ENCODE peak calls at places on chromosomes 7 and 10, in six cellular contexts. C is heart left ventricle, Z is adrenal gland, K is IMR-90, X is gastrocnemius medialis, I is stomach. L is an unnamed sample. For H3K27me3, the result is how much of the 10 kb centered on the place peaks cover.

GRCh38 chr10:96720422-96721206 is at the start of gene PIK3AP1:
- DNase-seq in C (peak), Z (no peak), K (no peak), X (peak), I (peak), L (no peak)

GRCh38 chr10:125605167-125605566 is 77.8 kb downstream of the TEX36 start:
- DNase-seq in C (no peak), Z (no peak), K (peak), X (no peak), I (no peak), L (no peak)

GRCh38 chr7:44379366-44380178 is 54.2 kb upstream of the CAMK2B start:
- DNase-seq in C (peak), Z (no peak), K (peak), X (no peak), I (no peak), L (no peak)

GRCh38 chr10:69389827-69390490 is 26.8 kb downstream of the TACR2 start:
- DNase-seq in C (no peak), Z (no peak), K (peak), X (no peak), I (peak), L (no peak)

GRCh38 chr7:135441791-135442190 is 68.1 kb downstream of the CNOT4 start:
- DNase-seq in C (no peak), Z (no peak), K (peak), X (no peak), I (no peak), L (no peak)

GRCh38 chr7:155734445-155734809 is 77.8 kb downstream of the SHH start:
- DNase-seq in C (no peak), Z (no peak), K (no peak), X (no peak), I (no peak), L (no peak)

GRCh38 chr7:25731035-25731880 is 420.7 kb upstream of the NFE2L3 start:
- DNase-seq in C (no peak), Z (no peak), K (no peak), X (no peak), I (no peak), L (no peak)

GRCh38 chr7:10973942-10974716 is 457 bp downstream of the PHF14 start:
- DNase-seq in C (no peak), Z (peak), K (peak), X (peak), I (peak), L (no peak)

GRCh38 chr7:117816727-117817126 is 56.5 kb downstream of the CTTNBP2 start:
- DNase-seq in C (no peak), Z (no peak), K (peak), X (no peak), I (no peak), L (no peak)

GRCh38 chr10:33215154-33215553 is 119.3 kb downstream of the NRP1 start:
- DNase-seq in C (no peak), Z (no peak), K (peak), X (no peak), I (no peak), L (no peak)

GRCh38 chr7:36091571-36092176 is 61.4 kb upstream of the EEPD1 start:
- DNase-seq in C (no peak), Z (no peak), K (no peak), X (peak), I (no peak), L (no peak)

GRCh38 chr7:84372712-84373111 is 178.1 kb upstream of the SEMA3A start:
- DNase-seq in C (no peak), Z (no peak), K (peak), X (no peak), I (no peak), L (no peak)

GRCh38 chr7:77386165-77386824 is 29.9 kb downstream of the GSAP start:
- DNase-seq in C (no peak), Z (no peak), K (no peak), X (no peak), I (no peak), L (no peak)

GRCh38 chr7:85079434-85079833 is 107.4 kb downstream of the SEMA3D start:
- DNase-seq in C (no peak), Z (no peak), K (no peak), X (no peak), I (no peak), L (no peak)

GRCh38 chr10:282294-283139 is 147.3 kb downstream of the ZMYND11 start:
- DNase-seq in C (no peak), Z (no peak), K (peak), X (no peak), I (no peak), L (no peak)

GRCh38 chr7:12770227-12770975 is 83.0 kb downstream of the ARL4A start:
- DNase-seq in C (peak), Z (peak), K (no peak), X (no peak), I (peak), L (peak)

GRCh38 chr10:2230478-2230877 is 493.2 kb upstream of the ADARB2 start:
- DNase-seq in C (no peak), Z (no peak), K (no peak), X (no peak), I (no peak), L (no peak)

GRCh38 chr7:116540743-116541142 is 15.9 kb downstream of the CAV1 start:
- DNase-seq in C (no peak), Z (no peak), K (peak), X (no peak), I (no peak), L (no peak)

GRCh38 chr7:106112118-106112971 is at the start of gene SYPL1:
- DNase-seq in C (peak), Z (peak), K (peak), X (peak), I (peak), L (peak)

GRCh38 chr7:21086688-21087087 is 300.0 kb upstream of the SP8 start:
- DNase-seq in C (no peak), Z (no peak), K (no peak), X (no peak), I (peak), L (no peak)

GRCh38 chr10:21071001-21071673 is 174.0 kb upstream of the NEBL start:
- DNase-seq in C (no peak), Z (no peak), K (no peak), X (no peak), I (no peak), L (no peak)

GRCh38 chr7:130135208-130136205 is 65.2 kb downstream of the KLHDC10 start:
- DNase-seq in C (no peak), Z (no peak), K (peak), X (no peak), I (no peak), L (no peak)

GRCh38 chr10:58829839-58830238 is 317.2 kb downstream of the BICC1 start:
- DNase-seq in C (no peak), Z (no peak), K (no peak), X (no peak), I (no peak), L (no peak)

GRCh38 chr7:23490357-23491131 is 20.3 kb upstream of the IGF2BP3 start:
- DNase-seq in C (peak), Z (peak), K (no peak), X (peak), I (no peak), L (no peak)
- H3K27ac ChIP-seq in C (peak), Z (peak), K (peak), X (peak), I (no peak), L (peak)

DNA sequence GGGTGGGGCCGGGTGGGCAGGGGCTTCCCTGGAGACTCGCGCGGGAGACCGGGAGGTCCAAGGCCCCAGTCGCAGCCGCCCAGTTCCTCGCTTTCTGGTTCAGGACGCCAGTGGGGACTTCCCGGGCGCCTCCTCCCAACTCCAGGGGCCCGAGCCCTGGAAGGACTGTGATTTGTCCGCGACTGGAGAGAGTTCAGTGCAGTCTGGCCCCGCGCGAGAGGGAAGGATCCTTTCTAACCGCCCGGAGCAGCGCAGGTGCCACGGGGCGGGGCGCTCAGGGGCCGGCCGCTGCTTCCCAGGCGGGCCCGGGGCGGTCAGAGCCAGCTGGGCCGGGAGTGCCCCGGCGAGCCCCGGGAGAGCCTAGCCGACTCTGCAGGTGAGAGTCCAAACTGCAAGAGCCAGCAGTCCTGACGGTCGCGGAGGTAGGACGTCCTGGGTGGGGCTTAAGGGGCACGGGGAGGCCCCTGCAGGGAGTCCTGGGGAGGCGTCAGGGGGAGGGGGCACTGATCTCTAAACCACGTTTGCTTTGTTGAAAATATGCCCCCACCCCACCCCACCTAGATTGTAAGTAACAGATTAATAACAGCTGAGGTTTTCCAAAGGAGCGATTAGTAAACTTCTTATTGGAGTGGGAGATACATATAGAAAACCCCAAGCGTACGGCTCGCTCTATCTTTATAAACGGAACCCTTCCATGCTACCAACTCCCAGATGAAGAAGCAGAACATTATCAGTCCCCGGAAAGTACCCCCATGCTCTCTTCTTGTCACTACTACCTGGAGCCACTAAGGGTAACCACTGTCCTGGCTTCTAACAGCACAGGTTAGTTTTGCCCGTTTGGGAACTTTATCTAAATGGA is 8.2 kb downstream of the NKX2-3 start:
- DNase-seq in C (no peak), Z (no peak), K (no peak), X (no peak), I (peak), L (no peak)
- H3K27me3 ChIP-seq in C (half or more), Z (half or more), K (half or more), X (half or more), I (under half), L (half or more)

DNA sequence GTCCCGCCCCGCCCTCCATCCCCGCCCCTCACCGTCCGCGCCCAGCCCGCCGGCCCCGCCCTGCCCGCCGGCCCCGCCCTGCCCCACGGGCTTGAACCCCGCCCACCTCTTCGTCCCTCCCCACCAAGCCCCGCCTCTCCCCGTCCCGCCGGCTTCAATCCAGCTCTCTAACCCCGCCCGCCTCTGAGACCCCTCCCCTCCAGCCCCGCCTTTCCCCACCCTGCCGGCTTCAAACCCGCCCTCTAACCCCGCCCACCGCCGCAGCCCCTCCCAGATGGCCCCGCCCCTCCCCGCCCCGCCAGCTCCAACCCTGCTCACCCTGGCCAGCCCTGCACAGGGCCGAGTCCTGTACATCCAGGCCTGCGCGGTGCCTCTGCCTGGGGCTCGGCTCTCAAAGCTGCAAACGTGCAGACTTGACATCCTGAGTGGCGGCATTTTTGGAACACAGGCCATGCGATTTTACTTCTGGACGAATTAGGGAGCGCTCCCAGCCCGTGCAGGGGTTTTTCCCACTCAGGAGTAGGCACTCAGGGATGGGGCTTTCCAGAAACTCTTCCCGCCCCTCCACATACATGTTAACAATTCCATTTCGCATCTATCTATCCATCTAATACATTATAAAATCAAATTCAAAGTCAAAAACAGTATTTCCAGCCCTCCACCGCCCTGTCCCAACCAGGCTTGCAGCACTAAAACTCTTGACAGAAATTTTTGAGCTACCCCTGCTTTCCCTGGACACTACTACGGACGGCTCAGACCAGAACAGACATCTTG is 475 bp upstream of the NMT2 start:
- DNase-seq in C (peak), Z (peak), K (peak), X (peak), I (peak), L (peak)
- TF ChIP-seq POLR2A in C (peak), Z (no peak), K (no peak), X (no peak), I (no peak), L (peak)

GRCh38 chr10:29557665-29558064 is 77.1 kb downstream of the SVIL start:
- DNase-seq in C (no peak), Z (no peak), K (no peak), X (no peak), I (no peak), L (no peak)
- H3K27ac ChIP-seq in C (peak), Z (no peak), K (no peak), X (peak), I (no peak), L (peak)

GRCh38 chr10:131251146-131251541 is 60.4 kb downstream of the TCERG1L start:
- DNase-seq in C (no peak), Z (no peak), K (no peak), X (no peak), I (no peak), L (no peak)

GRCh38 chr10:131249957-131250347 is 61.6 kb downstream of the TCERG1L start:
- DNase-seq in C (no peak), Z (no peak), K (no peak), X (no peak), I (no peak), L (no peak)

GRCh38 chr10:131250454-131251145 is 60.9 kb downstream of the TCERG1L start:
- DNase-seq in C (no peak), Z (no peak), K (no peak), X (no peak), I (no peak), L (no peak)

GRCh38 chr10:131253931-131254865 is 57.3 kb downstream of the TCERG1L start:
- DNase-seq in C (no peak), Z (no peak), K (no peak), X (no peak), I (no peak), L (no peak)

DNA sequence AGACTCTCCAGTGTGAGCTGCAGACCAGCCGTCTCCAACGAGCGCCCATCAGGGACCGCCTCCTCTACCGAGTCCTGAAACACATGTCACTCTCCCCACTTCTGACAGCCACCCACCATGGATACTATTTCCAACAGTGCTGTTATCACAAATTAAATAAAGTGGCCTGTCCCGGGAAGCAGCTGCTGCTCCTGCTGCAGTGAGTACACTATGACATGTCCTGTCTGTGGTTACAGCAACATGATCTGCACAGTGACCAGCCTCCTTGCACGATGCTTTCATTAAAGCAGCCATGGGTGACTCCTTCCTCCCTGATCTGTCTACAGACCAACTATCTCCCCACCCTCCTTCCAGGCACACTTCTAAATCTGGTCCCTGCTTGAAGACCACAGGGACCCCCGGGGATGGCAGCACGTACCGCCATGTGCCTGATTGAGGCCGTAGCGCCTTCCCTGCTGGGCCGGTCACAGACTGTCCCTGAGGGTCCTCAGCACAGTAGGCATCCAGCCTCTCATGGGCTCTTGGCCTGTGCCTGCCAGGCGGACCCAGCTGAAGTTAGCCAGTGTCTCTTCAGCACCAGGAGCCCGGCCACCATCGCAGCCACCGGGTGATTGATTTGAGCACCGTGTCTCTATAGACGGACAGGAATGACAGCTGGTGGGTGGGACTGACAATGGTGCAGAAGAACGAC is 58.8 kb downstream of the TCERG1L start:
- DNase-seq in C (no peak), Z (no peak), K (no peak), X (no peak), I (no peak), L (no peak)
- H3K27me3 ChIP-seq in C (under half), Z (under half), K (under half), X (under half), I (under half), L (under half)

GRCh38 chr10:71638577-71639411 is 80.8 kb downstream of the C10orf105 start:
- DNase-seq in C (no peak), Z (no peak), K (no peak), X (no peak), I (peak), L (no peak)

GRCh38 chr10:71637305-71637704 is 82.3 kb downstream of the C10orf105 start:
- DNase-seq in C (no peak), Z (no peak), K (no peak), X (no peak), I (no peak), L (no peak)

GRCh38 chr10:71639412-71639719 is 80.2 kb downstream of the C10orf105 start:
- DNase-seq in C (no peak), Z (no peak), K (no peak), X (no peak), I (no peak), L (no peak)

GRCh38 chr10:71636588-71636987 is 83.0 kb downstream of the C10orf105 start:
- DNase-seq in C (no peak), Z (no peak), K (no peak), X (no peak), I (no peak), L (no peak)

GRCh38 chr10:71638087-71638576 is 81.4 kb downstream of the C10orf105 start:
- DNase-seq in C (no peak), Z (peak), K (no peak), X (no peak), I (peak), L (no peak)
- TF ChIP-seq POLR2A in C (no peak), Z (no peak), K (no peak), X (no peak), I (no peak), L (no peak)

GRCh38 chr10:113000454-113000853 is 50.4 kb downstream of the TCF7L2 start:
- DNase-seq in C (no peak), Z (no peak), K (no peak), X (no peak), I (no peak), L (no peak)
- H3K27ac ChIP-seq in C (peak), Z (no peak), K (no peak), X (peak), I (no peak), L (peak)

DNA sequence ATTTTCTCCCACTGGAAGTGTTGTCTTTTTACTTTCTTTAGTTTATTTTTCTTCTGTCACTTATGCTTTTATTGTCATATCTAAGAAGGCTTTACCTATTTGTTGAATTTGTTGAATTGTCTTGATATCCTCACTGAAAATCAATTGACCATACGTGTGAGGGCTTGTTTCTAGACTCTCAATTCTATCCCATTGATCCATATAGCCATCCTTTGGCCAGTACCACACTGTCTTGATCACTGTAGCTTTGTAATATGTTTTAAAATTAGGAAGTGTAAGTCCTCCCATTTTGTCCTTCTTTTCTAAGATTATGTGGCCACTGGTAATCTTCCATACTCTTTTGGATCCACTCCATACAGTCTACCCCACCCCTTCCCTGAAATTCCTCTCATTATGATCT is 25.5 kb upstream of the MNX1 start:
- DNase-seq in C (no peak), Z (no peak), K (no peak), X (no peak), I (no peak), L (no peak)
- H3K27me3 ChIP-seq in C (under half), Z (under half), K (under half), X (under half), I (under half), L (under half)

L was measured in uterus.